ENCODE peak calls at places on chromosomes 4 and X, in eight cellular contexts. G is LNCaP clone FGC; J is left colon; E is psoas muscle; D is activated CD8-positive, alpha-beta T cell treated with anti-CD3 and anti-CD28 coated beads for 36 hours; Q is activated T-helper 2 cell treated with anti-CD3 and anti-CD28 coated beads, Interferon-gamma antibody, Interleukin-2, Interleukin-4, amounts not matched to agents 10 μg/mL and 5 μg/mL and 100 μg/mL, durations not matched to agents 14 hours and 24 hours and 36 hours; B is stimulated activated CD4-positive, alpha-beta T cell treated with anti-CD3 and anti-CD28 coated beads, Interleukin-4, amount 100 ng/mL, for 48 hours; H is HT1080. Y is an unnamed sample.
A peak's percentile ranks its signal among the peaks of the same experiment; 100 is the strongest.

GRCh38 chrX:38864165-38864564 is 62.9 kb downstream of the MID1IP1 start:
- DNase-seq in G (no peak), J (no peak), E (no peak), D (no peak), Q (no peak), B (no peak), H (no peak), Y (no peak)

GRCh38 chr4:123366144-123366748 is 30.3 kb upstream of the SPRY1 start:
- DNase-seq in G (no peak), J (no peak), E (no peak), D (no peak), Q (no peak), B (no peak), H (no peak), Y (no peak)

GRCh38 chrX:115898382-115899001 is 272.1 kb upstream of the AGTR2 start:
- DNase-seq in G (peak; percentile 71), J (peak; percentile 63), E (peak; percentile 30), D (no peak), Q (no peak), B (no peak), H (peak; percentile 4), Y (no peak)

GRCh38 chrX:123424546-123424945 is 240.5 kb downstream of the GRIA3 start:
- DNase-seq in G (no peak), J (no peak), E (no peak), D (no peak), Q (no peak), B (no peak), H (peak; percentile 44), Y (no peak)

GRCh38 chr4:171235516-171235915 is 577.7 kb upstream of the GALNTL6 start:
- DNase-seq in G (no peak), J (no peak), E (no peak), D (no peak), Q (no peak), B (no peak), H (no peak), Y (no peak)

GRCh38 chr4:141056473-141056872 is 76.8 kb downstream of the RNF150 start:
- DNase-seq in G (no peak), J (no peak), E (no peak), D (no peak), Q (no peak), B (no peak), H (no peak), Y (no peak)

GRCh38 chr4:4969298-4969697 is 50.0 kb downstream of the CYTL1 start:
- DNase-seq in G (no peak), J (no peak), E (peak; percentile 78), D (no peak), Q (no peak), B (no peak), H (peak; percentile 36), Y (no peak)

GRCh38 chr4:164807611-164808010 is 53.7 kb downstream of the SMIM31 start:
- DNase-seq in G (no peak), J (no peak), E (no peak), D (no peak), Q (no peak), B (no peak), H (peak; percentile 26), Y (no peak)

GRCh38 chrX:27675493-27675892 is 85.3 kb downstream of the DCAF8L2 start:
- DNase-seq in G (no peak), J (no peak), E (no peak), D (no peak), Q (no peak), B (no peak), H (peak; percentile 66), Y (no peak)